ENCODE peak calls at places on chromosomes 3 and 15, in eight cellular contexts. One of them, this sample, is unnamed.

GRCh38 chr3:98962189-98962930 is 60.9 kb upstream of the DCBLD2 start:
- DNase-seq in GM10248: no peak
- DNase-seq in stimulated activated CD8-positive, alpha-beta memory T cell treated with anti-CD3 and anti-CD28 coated beads, Interleukin-7, amount 100 ng/mL, for 1 hour: no peak
- DNase-seq in NCI-H1694 treated with DMSO at 0.1 percent for 48 hours: no peak
- DNase-seq in COR-L47: no peak
- DNase-seq in activated naive CD4-positive, alpha-beta T cell: no peak
- DNase-seq in activated T-cell treated with anti-CD3 and anti-CD28 coated beads, Interleukin-2, amount 50 U/mL, for 72 hours: no peak
- DNase-seq in OCI-M1: no peak
- DNase-seq in this sample: no peak

GRCh38 chr15:77634266-77634962 is 1.7 kb upstream of the LINGO1 start:
- DNase-seq in GM10248: peak
- DNase-seq in stimulated activated CD8-positive, alpha-beta memory T cell treated with anti-CD3 and anti-CD28 coated beads, Interleukin-7, amount 100 ng/mL, for 1 hour: no peak
- DNase-seq in NCI-H1694 treated with DMSO at 0.1 percent for 48 hours: peak
- DNase-seq in COR-L47: peak
- DNase-seq in activated naive CD4-positive, alpha-beta T cell: peak
- DNase-seq in activated T-cell treated with anti-CD3 and anti-CD28 coated beads, Interleukin-2, amount 50 U/mL, for 72 hours: peak
- DNase-seq in OCI-M1: peak
- DNase-seq in this sample: peak

GRCh38 chr3:127544151-127544805 is 46.3 kb downstream of the TPRA1 start:
- DNase-seq in GM10248: peak
- DNase-seq in stimulated activated CD8-positive, alpha-beta memory T cell treated with anti-CD3 and anti-CD28 coated beads, Interleukin-7, amount 100 ng/mL, for 1 hour: peak
- DNase-seq in NCI-H1694 treated with DMSO at 0.1 percent for 48 hours: peak
- DNase-seq in COR-L47: peak
- DNase-seq in activated naive CD4-positive, alpha-beta T cell: peak
- DNase-seq in activated T-cell treated with anti-CD3 and anti-CD28 coated beads, Interleukin-2, amount 50 U/mL, for 72 hours: peak
- DNase-seq in OCI-M1: peak
- DNase-seq in this sample: peak

GRCh38 chr15:57769266-57769665 is 62.8 kb downstream of the POLR2M start:
- DNase-seq in GM10248: no peak
- DNase-seq in stimulated activated CD8-positive, alpha-beta memory T cell treated with anti-CD3 and anti-CD28 coated beads, Interleukin-7, amount 100 ng/mL, for 1 hour: no peak
- DNase-seq in NCI-H1694 treated with DMSO at 0.1 percent for 48 hours: no peak
- DNase-seq in COR-L47: no peak
- DNase-seq in activated naive CD4-positive, alpha-beta T cell: no peak
- DNase-seq in activated T-cell treated with anti-CD3 and anti-CD28 coated beads, Interleukin-2, amount 50 U/mL, for 72 hours: no peak
- DNase-seq in OCI-M1: no peak
- DNase-seq in this sample: no peak

GRCh38 chr15:58511588-58511987 is 79.8 kb downstream of the LIPC start:
- DNase-seq in GM10248: no peak
- DNase-seq in stimulated activated CD8-positive, alpha-beta memory T cell treated with anti-CD3 and anti-CD28 coated beads, Interleukin-7, amount 100 ng/mL, for 1 hour: no peak
- DNase-seq in NCI-H1694 treated with DMSO at 0.1 percent for 48 hours: no peak
- DNase-seq in COR-L47: no peak
- DNase-seq in activated naive CD4-positive, alpha-beta T cell: no peak
- DNase-seq in activated T-cell treated with anti-CD3 and anti-CD28 coated beads, Interleukin-2, amount 50 U/mL, for 72 hours: no peak
- DNase-seq in OCI-M1: no peak
- DNase-seq in this sample: no peak

GRCh38 chr3:98884675-98885371 is 16.7 kb downstream of the DCBLD2 start:
- DNase-seq in GM10248: no peak
- DNase-seq in stimulated activated CD8-positive, alpha-beta memory T cell treated with anti-CD3 and anti-CD28 coated beads, Interleukin-7, amount 100 ng/mL, for 1 hour: no peak
- DNase-seq in NCI-H1694 treated with DMSO at 0.1 percent for 48 hours: no peak
- DNase-seq in COR-L47: no peak
- DNase-seq in activated naive CD4-positive, alpha-beta T cell: no peak
- DNase-seq in activated T-cell treated with anti-CD3 and anti-CD28 coated beads, Interleukin-2, amount 50 U/mL, for 72 hours: no peak
- DNase-seq in OCI-M1: no peak
- DNase-seq in this sample: no peak

GRCh38 chr15:67914537-67915373 is 74.9 kb upstream of the RNU6-1 start:
- DNase-seq in GM10248: no peak
- DNase-seq in stimulated activated CD8-positive, alpha-beta memory T cell treated with anti-CD3 and anti-CD28 coated beads, Interleukin-7, amount 100 ng/mL, for 1 hour: no peak
- DNase-seq in NCI-H1694 treated with DMSO at 0.1 percent for 48 hours: no peak
- DNase-seq in COR-L47: peak
- DNase-seq in activated naive CD4-positive, alpha-beta T cell: no peak
- DNase-seq in activated T-cell treated with anti-CD3 and anti-CD28 coated beads, Interleukin-2, amount 50 U/mL, for 72 hours: no peak
- DNase-seq in OCI-M1: no peak
- DNase-seq in this sample: peak

GRCh38 chr15:92843326-92843725 is 56.8 kb upstream of the CHD2 start:
- DNase-seq in GM10248: no peak
- DNase-seq in stimulated activated CD8-positive, alpha-beta memory T cell treated with anti-CD3 and anti-CD28 coated beads, Interleukin-7, amount 100 ng/mL, for 1 hour: no peak
- DNase-seq in NCI-H1694 treated with DMSO at 0.1 percent for 48 hours: no peak
- DNase-seq in COR-L47: no peak
- DNase-seq in activated naive CD4-positive, alpha-beta T cell: no peak
- DNase-seq in activated T-cell treated with anti-CD3 and anti-CD28 coated beads, Interleukin-2, amount 50 U/mL, for 72 hours: no peak
- DNase-seq in OCI-M1: no peak
- DNase-seq in this sample: no peak

GRCh38 chr3:32285910-32286309 is 47.4 kb downstream of the CMTM8 start:
- DNase-seq in GM10248: no peak
- DNase-seq in stimulated activated CD8-positive, alpha-beta memory T cell treated with anti-CD3 and anti-CD28 coated beads, Interleukin-7, amount 100 ng/mL, for 1 hour: no peak
- DNase-seq in NCI-H1694 treated with DMSO at 0.1 percent for 48 hours: no peak
- DNase-seq in COR-L47: no peak
- DNase-seq in activated naive CD4-positive, alpha-beta T cell: no peak
- DNase-seq in activated T-cell treated with anti-CD3 and anti-CD28 coated beads, Interleukin-2, amount 50 U/mL, for 72 hours: no peak
- DNase-seq in OCI-M1: no peak
- DNase-seq in this sample: no peak

GRCh38 chr15:49031764-49032270 is 14.4 kb downstream of the SECISBP2L start:
- DNase-seq in GM10248: no peak
- DNase-seq in stimulated activated CD8-positive, alpha-beta memory T cell treated with anti-CD3 and anti-CD28 coated beads, Interleukin-7, amount 100 ng/mL, for 1 hour: no peak
- DNase-seq in NCI-H1694 treated with DMSO at 0.1 percent for 48 hours: no peak
- DNase-seq in COR-L47: no peak
- DNase-seq in activated naive CD4-positive, alpha-beta T cell: no peak
- DNase-seq in activated T-cell treated with anti-CD3 and anti-CD28 coated beads, Interleukin-2, amount 50 U/mL, for 72 hours: no peak
- DNase-seq in OCI-M1: no peak
- DNase-seq in this sample: no peak

GRCh38 chr15:64942356-64942755 is 30.7 kb downstream of the ANKDD1A start:
- DNase-seq in GM10248: no peak
- DNase-seq in stimulated activated CD8-positive, alpha-beta memory T cell treated with anti-CD3 and anti-CD28 coated beads, Interleukin-7, amount 100 ng/mL, for 1 hour: no peak
- DNase-seq in NCI-H1694 treated with DMSO at 0.1 percent for 48 hours: no peak
- DNase-seq in COR-L47: no peak
- DNase-seq in activated naive CD4-positive, alpha-beta T cell: no peak
- DNase-seq in activated T-cell treated with anti-CD3 and anti-CD28 coated beads, Interleukin-2, amount 50 U/mL, for 72 hours: no peak
- DNase-seq in OCI-M1: no peak
- DNase-seq in this sample: no peak

GRCh38 chr3:106268696-106269095 is 399.9 kb upstream of the CBLB start:
- DNase-seq in GM10248: no peak
- DNase-seq in stimulated activated CD8-positive, alpha-beta memory T cell treated with anti-CD3 and anti-CD28 coated beads, Interleukin-7, amount 100 ng/mL, for 1 hour: no peak
- DNase-seq in NCI-H1694 treated with DMSO at 0.1 percent for 48 hours: no peak
- DNase-seq in COR-L47: no peak
- DNase-seq in activated naive CD4-positive, alpha-beta T cell: no peak
- DNase-seq in activated T-cell treated with anti-CD3 and anti-CD28 coated beads, Interleukin-2, amount 50 U/mL, for 72 hours: no peak
- DNase-seq in OCI-M1: no peak
- DNase-seq in this sample: no peak